ENCODE peak calls at places on chromosomes 6 and 20, in five cellular contexts. S is activated CD4-positive, CD25-positive, alpha-beta regulatory T cell treated with anti-CD3 and anti-CD28 coated beads, Interleukin-2, amount 50 U/mL, for 72 hours; C is fibroblast of mammary gland; V is amygdala; X is stimulated activated CD4-positive, alpha-beta T cell treated with anti-CD3 and anti-CD28 coated beads, Interleukin-4, amount 100 ng/mL, for 48 hours. A is an unnamed sample.

GRCh38 chr6:167130712-167131684 is 8.1 kb downstream of the CCR6 start:
- DNase-seq in S (no peak), C (no peak), V (no peak), X (no peak), A (no peak)

GRCh38 chr6:151389640-151390275 is 1.6 kb downstream of the ZBTB2 start:
- DNase-seq in S (no peak), C (peak; percentile 81), V (peak; percentile 49), X (no peak), A (peak; percentile 32)

GRCh38 chr20:9408422-9409300 is 105.7 kb upstream of the LAMP5 start:
- DNase-seq in S (no peak), C (peak; percentile 86), V (no peak), X (no peak), A (no peak)

GRCh38 chr6:13159295-13159694 is 169.0 kb downstream of the TBC1D7 start:
- DNase-seq in S (no peak), C (no peak), V (no peak), X (no peak), A (no peak)

GRCh38 chr6:105593056-105593455 is 190.2 kb upstream of the PREP start:
- DNase-seq in S (no peak), C (peak; percentile 65), V (no peak), X (no peak), A (no peak)

GRCh38 chr6:110813813-110814487 is 1.3 kb downstream of the CDK19 start:
- DNase-seq in S (no peak), C (peak; percentile 17), V (no peak), X (no peak), A (peak; percentile 35)

GRCh38 chr20:60869626-60870025 is 382.4 kb upstream of the CDH4 start:
- DNase-seq in S (no peak), C (peak; percentile 19), V (no peak), X (no peak), A (no peak)

GRCh38 chr6:134111062-134111677 is 58.7 kb upstream of the SLC2A12 start:
- DNase-seq in S (no peak), C (peak; percentile 74), V (no peak), X (peak; percentile 16), A (peak; percentile 42)

GRCh38 chr20:47334022-47334551 is 22.4 kb downstream of the ZMYND8 start:
- DNase-seq in S (no peak), C (peak; percentile 99), V (no peak), X (no peak), A (no peak)

GRCh38 chr6:1388927-1389790 is at the start of gene FOXF2:
- DNase-seq in S (no peak), C (no peak), V (no peak), X (no peak), A (peak; percentile 52)